ENCODE peak calls at places on chromosomes 4 and X, in eight cellular contexts. V, X, K, Y, G, L, I and N are unnamed samples.

GRCh38 chr4:183540498-183540953 is 35.7 kb downstream of the ING2 start:
- ATAC-seq in V (peak; percentile 69), X (peak; percentile 30), K (no peak), Y (no peak), G (no peak), L (no peak), I (no peak), N (no peak)

GRCh38 chr4:4542824-4543485 is 1.1 kb upstream of the STX18 start:
- ATAC-seq in V (no peak), X (peak; percentile 69), K (no peak), Y (no peak), G (no peak), L (no peak), I (no peak), N (no peak)

GRCh38 chrX:19660604-19661003 is 145.3 kb upstream of the MAP3K15 start:
- ATAC-seq in V (no peak), X (no peak), K (no peak), Y (no peak), G (no peak), L (no peak), I (no peak), N (no peak)

GRCh38 chrX:107467271-107467670 is 17.8 kb downstream of the FRMPD3 start:
- ATAC-seq in V (no peak), X (no peak), K (no peak), Y (peak; percentile 55), G (peak; percentile 31), L (peak; percentile 85), I (no peak), N (peak; percentile 24)

GRCh38 chr4:3803475-3803847 is 37.3 kb downstream of the ADRA2C start:
- ATAC-seq in V (no peak), X (peak; percentile 16), K (no peak), Y (no peak), G (no peak), L (no peak), I (no peak), N (no peak)

GRCh38 chr4:68074397-68074796 is 55.3 kb downstream of the TMPRSS11F start:
- ATAC-seq in V (no peak), X (no peak), K (no peak), Y (no peak), G (no peak), L (no peak), I (no peak), N (no peak)

GRCh38 chrX:52865328-52865980 is 2.4 kb downstream of the XAGE3 start:
- ATAC-seq in V (peak; percentile 65), X (no peak), K (no peak), Y (no peak), G (no peak), L (no peak), I (no peak), N (no peak)

GRCh38 chr4:151092488-151092887 is 6.9 kb upstream of the RPS3A start:
- ATAC-seq in V (no peak), X (no peak), K (no peak), Y (no peak), G (no peak), L (no peak), I (no peak), N (no peak)

GRCh38 chr4:112321768-112322684 is 24.9 kb downstream of the ALPK1 start:
- ATAC-seq in V (peak; percentile 82), X (peak; percentile 52), K (peak; percentile 72), Y (peak; percentile 69), G (peak; percentile 58), L (peak; percentile 72), I (peak; percentile 68), N (peak; percentile 37)

GRCh38 chr4:88077911-88078310 is 70.5 kb downstream of the PKD2 start:
- ATAC-seq in V (no peak), X (no peak), K (no peak), Y (no peak), G (no peak), L (no peak), I (no peak), N (no peak)

GRCh38 chrX:38614485-38614884 is 53.1 kb downstream of the TSPAN7 start:
- ATAC-seq in V (no peak), X (no peak), K (no peak), Y (no peak), G (no peak), L (no peak), I (no peak), N (no peak)

GRCh38 chrX:51743179-51743957 is at the start of gene GSPT2:
- ATAC-seq in V (peak; percentile 96), X (peak; percentile 89), K (peak; percentile 87), Y (peak; percentile 94), G (peak; percentile 97), L (peak; percentile 84), I (peak; percentile 94), N (peak; percentile 99)

GRCh38 chr4:169909897-169910296 is 116.3 kb downstream of the MFAP3L start:
- ATAC-seq in V (no peak), X (no peak), K (no peak), Y (no peak), G (no peak), L (no peak), I (no peak), N (no peak)

GRCh38 chr4:70629469-70630090 is 1.0 kb downstream of the ENAM start:
- ATAC-seq in V (no peak), X (no peak), K (no peak), Y (peak; percentile 34), G (peak; percentile 91), L (no peak), I (no peak), N (peak; percentile 54)

GRCh38 chr4:71692963-71693362 is 90.9 kb downstream of the GC start:
- ATAC-seq in V (no peak), X (peak; percentile 77), K (no peak), Y (no peak), G (no peak), L (no peak), I (no peak), N (no peak)

GRCh38 chrX:137031039-137031438 is 2.8 kb downstream of the GPR101 start:
- ATAC-seq in V (no peak), X (peak; percentile 9), K (no peak), Y (no peak), G (no peak), L (no peak), I (no peak), N (no peak)

GRCh38 chr4:138734746-138735145 is 280.8 kb upstream of the NOCT start:
- ATAC-seq in V (no peak), X (no peak), K (no peak), Y (no peak), G (no peak), L (no peak), I (no peak), N (no peak)

GRCh38 chr4:152424980-152425379 is 110.9 kb downstream of the FBXW7 start:
- ATAC-seq in V (peak; percentile 32), X (peak; percentile 36), K (no peak), Y (no peak), G (no peak), L (no peak), I (no peak), N (no peak)

GRCh38 chr4:128221556-128221955 is 66.1 kb downstream of the PGRMC2 start:
- ATAC-seq in V (no peak), X (no peak), K (no peak), Y (no peak), G (no peak), L (no peak), I (no peak), N (no peak)

GRCh38 chr4:76584235-76585152 is 149.5 kb downstream of the SHROOM3 start:
- ATAC-seq in V (no peak), X (no peak), K (no peak), Y (no peak), G (no peak), L (no peak), I (no peak), N (no peak)

GRCh38 chr4:7120341-7120740 is 52.5 kb upstream of the GRPEL1 start:
- ATAC-seq in V (no peak), X (peak; percentile 46), K (no peak), Y (no peak), G (peak; percentile 43), L (no peak), I (no peak), N (peak; percentile 45)

GRCh38 chrX:56000169-56000568 is 232.0 kb upstream of the KLF8 start:
- ATAC-seq in V (no peak), X (no peak), K (no peak), Y (no peak), G (no peak), L (no peak), I (no peak), N (no peak)

GRCh38 chrX:73930300-73930699 is 367.3 kb downstream of the CHIC1 start:
- ATAC-seq in V (no peak), X (no peak), K (no peak), Y (no peak), G (no peak), L (no peak), I (no peak), N (no peak)

GRCh38 chr4:39120418-39120817 is 58.4 kb downstream of the KLHL5 start:
- ATAC-seq in V (no peak), X (no peak), K (no peak), Y (no peak), G (no peak), L (no peak), I (no peak), N (no peak)

GRCh38 chr4:154490589-154491340 is 834 bp downstream of the DCHS2 start:
- ATAC-seq in V (peak; percentile 50), X (peak; percentile 27), K (peak; percentile 41), Y (peak; percentile 56), G (peak; percentile 59), L (peak; percentile 57), I (peak; percentile 52), N (peak; percentile 53)

GRCh38 chr4:83431200-83431599 is 24.4 kb downstream of the HELQ start:
- ATAC-seq in V (no peak), X (no peak), K (no peak), Y (no peak), G (no peak), L (no peak), I (no peak), N (no peak)

GRCh38 chr4:94732358-94732698 is 25.4 kb upstream of the BMPR1B start:
- ATAC-seq in V (no peak), X (no peak), K (no peak), Y (no peak), G (no peak), L (no peak), I (no peak), N (no peak)

GRCh38 chr4:98530572-98530971 is 127.8 kb downstream of the TSPAN5 start:
- ATAC-seq in V (no peak), X (no peak), K (no peak), Y (no peak), G (no peak), L (no peak), I (no peak), N (no peak)

GRCh38 chrX:97563531-97564133 is 679.9 kb downstream of the RPA4 start:
- ATAC-seq in V (peak; percentile 89), X (no peak), K (peak; percentile 84), Y (peak; percentile 96), G (peak; percentile 90), L (peak; percentile 90), I (peak; percentile 100), N (peak; percentile 98)

GRCh38 chr4:5989236-5990225 is 28.7 kb downstream of the C4orf50 start:
- ATAC-seq in V (no peak), X (no peak), K (no peak), Y (no peak), G (no peak), L (no peak), I (no peak), N (no peak)

GRCh38 chr4:2008921-2009650 is at the start of gene NELFA:
- ATAC-seq in V (peak; percentile 96), X (peak; percentile 87), K (peak; percentile 90), Y (peak; percentile 91), G (peak; percentile 85), L (peak; percentile 83), I (peak; percentile 87), N (peak; percentile 84)

GRCh38 chrX:40173662-40174593 is 76.2 kb upstream of the BCOR start:
- ATAC-seq in V (peak; percentile 13), X (peak; percentile 2), K (no peak), Y (peak; percentile 12), G (peak; percentile 10), L (peak; percentile 29), I (no peak), N (peak; percentile 50)

GRCh38 chr4:73817341-73817740 is 19.1 kb upstream of the CXCL6 start:
- ATAC-seq in V (peak; percentile 28), X (no peak), K (no peak), Y (no peak), G (no peak), L (no peak), I (no peak), N (no peak)

GRCh38 chrX:107398115-107398514 is 51.3 kb upstream of the FRMPD3 start:
- ATAC-seq in V (no peak), X (no peak), K (no peak), Y (no peak), G (no peak), L (no peak), I (no peak), N (no peak)